ENCODE peak calls at places on chromosomes 7 and 10, in six cellular contexts. T, D, M, I, N and B are unnamed samples. For H4K20me1, the result is how much of the 10 kb centered on the place peaks cover.

GRCh38 chr10:73940634-73941221 is 29.8 kb downstream of the PLAU start:
- DNase-seq in T (peak), D (peak), M (peak), I (peak), N (peak), B (peak)

GRCh38 chr7:108012499-108013430 is 9.8 kb upstream of the LAMB1 start:
- DNase-seq in T (peak), D (no peak), M (no peak), I (no peak), N (peak), B (peak)

GRCh38 chr10:104337985-104338735 is at the start of gene ITPRIP:
- DNase-seq in T (peak), D (peak), M (peak), I (peak), N (peak), B (peak)

GRCh38 chr10:49010295-49010694 is 70.7 kb upstream of the LRRC18 start:
- DNase-seq in T (no peak), D (no peak), M (no peak), I (no peak), N (no peak), B (no peak)

GRCh38 chr7:134284952-134285351 is 31.8 kb downstream of the SLC35B4 start:
- DNase-seq in T (no peak), D (no peak), M (no peak), I (no peak), N (no peak), B (no peak)

GRCh38 chr7:672891-673290 is 53.6 kb upstream of the DNAAF5 start:
- DNase-seq in T (no peak), D (peak), M (no peak), I (no peak), N (no peak), B (no peak)

GRCh38 chr7:82051641-82052040 is 281.8 kb upstream of the HGF start:
- DNase-seq in T (no peak), D (peak), M (no peak), I (no peak), N (no peak), B (no peak)

GRCh38 chr10:90413196-90413595 is 444.6 kb downstream of the HTR7 start:
- DNase-seq in T (peak), D (no peak), M (no peak), I (no peak), N (peak), B (no peak)

GRCh38 chr10:103928784-103929183 is 10.8 kb upstream of the STN1 start:
- DNase-seq in T (no peak), D (no peak), M (peak), I (no peak), N (no peak), B (no peak)

GRCh38 chr10:72069751-72070501 is 18.4 kb downstream of the SPOCK2 start:
- DNase-seq in T (peak), D (no peak), M (peak), I (no peak), N (no peak), B (no peak)

GRCh38 chr10:78225611-78226010 is 191.9 kb downstream of the RPS24 start:
- DNase-seq in T (no peak), D (no peak), M (no peak), I (no peak), N (no peak), B (no peak)

GRCh38 chr10:119521443-119522204 is 20.9 kb downstream of the RGS10 start:
- DNase-seq in T (peak), D (no peak), M (no peak), I (no peak), N (peak), B (no peak)

DNA sequence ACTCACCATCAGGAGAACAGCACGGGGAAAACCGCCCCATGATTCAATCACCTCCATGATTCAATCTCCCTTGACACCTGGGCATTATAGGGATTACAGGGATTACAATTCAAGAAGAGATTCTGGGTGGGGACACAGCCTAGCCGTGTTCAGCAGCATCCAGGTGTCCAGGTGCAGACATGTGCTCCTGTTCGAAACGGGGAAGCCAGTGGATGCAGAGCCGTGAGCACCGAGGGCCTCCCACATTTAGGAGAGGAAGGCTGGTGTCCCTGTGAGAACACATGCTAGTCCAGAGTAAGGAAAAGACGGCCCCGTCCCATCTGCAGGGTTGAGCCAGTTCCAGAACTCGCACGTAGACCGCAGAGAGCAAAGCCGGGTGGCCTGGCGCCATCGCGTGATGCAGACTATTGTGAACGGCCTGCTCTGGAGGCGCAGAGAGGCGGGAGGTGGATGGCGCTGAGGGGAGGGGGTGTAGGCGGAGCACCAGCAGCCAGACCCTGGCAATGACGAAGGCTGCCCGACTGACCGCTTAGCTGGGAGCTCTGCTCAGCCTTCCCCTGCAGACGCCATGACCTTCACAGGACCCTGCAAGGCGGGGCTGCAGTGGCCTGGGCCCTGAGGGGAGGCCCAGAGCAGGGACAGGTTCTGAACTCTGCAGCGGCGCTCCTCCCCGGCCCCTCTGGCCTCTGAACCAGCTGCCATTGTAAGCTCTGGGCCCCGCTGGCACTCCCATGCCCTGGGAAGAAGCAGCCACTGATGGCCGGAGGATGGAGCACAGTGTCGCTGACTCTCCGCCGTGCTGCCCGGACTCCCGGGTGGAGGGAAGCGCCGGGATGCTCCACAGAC is 141.6 kb upstream of the TCERG1L start:
- DNase-seq in T (no peak), D (no peak), M (peak), I (no peak), N (no peak), B (peak)
- H2AFZ ChIP-seq in T (no peak), D (no peak), M (peak), I (no peak), N (no peak), B (no peak)

DNA sequence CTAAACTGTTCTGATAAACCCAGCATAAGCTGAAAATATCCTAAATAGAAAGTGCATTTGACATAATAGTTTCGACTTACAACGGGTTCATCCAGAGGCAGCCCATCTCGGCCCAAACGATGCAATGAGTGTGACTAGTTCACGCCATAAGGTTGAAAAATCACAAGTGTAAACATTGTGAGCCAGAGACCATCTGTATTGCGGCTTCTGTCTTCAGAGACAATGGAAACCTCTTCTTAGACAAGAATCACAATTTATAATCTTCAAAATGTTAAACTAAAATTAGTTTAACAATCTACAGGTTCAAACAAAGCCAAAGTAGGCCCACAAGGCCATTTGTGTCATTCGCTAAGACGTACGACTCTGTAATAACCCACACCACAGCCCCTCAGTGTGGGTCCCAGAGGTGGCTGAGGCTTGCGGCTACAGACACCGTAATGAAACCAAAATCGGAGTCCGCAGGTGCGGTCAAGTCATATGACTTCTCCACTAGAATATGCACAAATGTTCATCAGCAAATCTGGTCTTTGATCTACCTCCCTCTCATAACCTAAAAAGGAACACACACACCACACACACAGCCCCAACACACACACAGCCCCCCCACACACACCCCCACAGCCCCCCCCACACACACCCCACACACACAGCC is 81.8 kb downstream of the DIP2C start:
- DNase-seq in T (no peak), D (no peak), M (no peak), I (no peak), N (no peak), B (no peak)
- H4K20me1 ChIP-seq in T (under half), D (half or more), M (under half), I (under half), N (under half), B (half or more)

DNA sequence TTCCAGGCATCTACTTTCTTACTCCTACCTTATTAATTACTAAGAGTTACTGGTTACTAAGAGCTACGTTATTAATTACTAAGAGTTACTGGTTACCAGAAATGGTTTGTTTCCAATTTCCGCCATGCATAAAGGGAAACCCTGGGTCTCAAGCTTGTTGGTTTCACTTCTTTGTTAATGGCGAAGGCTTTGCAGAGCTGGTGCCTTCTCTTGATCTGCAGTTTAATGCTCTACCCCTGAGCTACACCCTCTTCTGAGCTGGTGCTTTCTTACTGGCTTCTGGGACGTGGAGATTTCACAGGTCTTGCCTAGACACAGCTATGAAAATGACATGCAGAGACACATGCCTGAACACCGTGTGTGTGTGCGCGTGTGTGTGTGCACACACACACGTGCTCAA is 560 bp downstream of the CPA4 start:
- DNase-seq in T (no peak), D (no peak), M (no peak), I (no peak), N (no peak), B (no peak)
- H2AFZ ChIP-seq in T (no peak), D (peak), M (no peak), I (no peak), N (no peak), B (no peak)

GRCh38 chr7:70725448-70725847 is 406.5 kb upstream of the GALNT17 start:
- DNase-seq in T (no peak), D (no peak), M (no peak), I (no peak), N (no peak), B (no peak)
- H4K20me1 ChIP-seq in T (under half), D (half or more), M (under half), I (under half), N (under half), B (half or more)

DNA sequence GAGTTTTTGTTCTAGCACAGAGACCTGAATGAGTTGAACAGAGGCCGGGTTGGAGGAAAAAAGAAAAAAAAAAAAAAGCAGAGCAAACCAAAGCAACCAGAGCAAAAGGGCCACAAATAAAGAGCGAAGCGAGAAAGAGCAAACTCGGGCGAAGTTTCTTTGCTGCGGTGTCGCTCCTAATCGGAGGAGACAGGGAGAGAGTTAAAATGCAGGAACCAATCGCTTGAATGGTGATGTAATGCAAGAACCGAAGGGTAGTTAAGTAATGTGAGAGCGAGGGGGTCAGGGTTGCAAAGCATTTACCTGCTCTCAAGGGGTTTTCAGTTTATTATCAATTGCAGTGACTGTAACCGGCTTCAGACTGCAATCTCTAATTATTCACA is 271.7 kb downstream of the TRIL start:
- DNase-seq in T (peak), D (peak), M (peak), I (no peak), N (peak), B (peak)
- H2AFZ ChIP-seq in T (peak), D (peak), M (no peak), I (no peak), N (peak), B (peak)

GRCh38 chr10:100522945-100523344 is 3.3 kb upstream of the SEC31B start:
- DNase-seq in T (peak), D (no peak), M (no peak), I (no peak), N (no peak), B (no peak)

GRCh38 chr10:100528885-100529472 is 692 bp downstream of the NDUFB8 start:
- DNase-seq in T (peak), D (no peak), M (peak), I (peak), N (no peak), B (no peak)

GRCh38 chr10:100531761-100532160 is 2.1 kb upstream of the NDUFB8 start:
- DNase-seq in T (no peak), D (no peak), M (no peak), I (no peak), N (no peak), B (no peak)

GRCh38 chr10:100529473-100530298 is at the start of gene NDUFB8:
- DNase-seq in T (peak), D (peak), M (peak), I (peak), N (peak), B (peak)

DNA sequence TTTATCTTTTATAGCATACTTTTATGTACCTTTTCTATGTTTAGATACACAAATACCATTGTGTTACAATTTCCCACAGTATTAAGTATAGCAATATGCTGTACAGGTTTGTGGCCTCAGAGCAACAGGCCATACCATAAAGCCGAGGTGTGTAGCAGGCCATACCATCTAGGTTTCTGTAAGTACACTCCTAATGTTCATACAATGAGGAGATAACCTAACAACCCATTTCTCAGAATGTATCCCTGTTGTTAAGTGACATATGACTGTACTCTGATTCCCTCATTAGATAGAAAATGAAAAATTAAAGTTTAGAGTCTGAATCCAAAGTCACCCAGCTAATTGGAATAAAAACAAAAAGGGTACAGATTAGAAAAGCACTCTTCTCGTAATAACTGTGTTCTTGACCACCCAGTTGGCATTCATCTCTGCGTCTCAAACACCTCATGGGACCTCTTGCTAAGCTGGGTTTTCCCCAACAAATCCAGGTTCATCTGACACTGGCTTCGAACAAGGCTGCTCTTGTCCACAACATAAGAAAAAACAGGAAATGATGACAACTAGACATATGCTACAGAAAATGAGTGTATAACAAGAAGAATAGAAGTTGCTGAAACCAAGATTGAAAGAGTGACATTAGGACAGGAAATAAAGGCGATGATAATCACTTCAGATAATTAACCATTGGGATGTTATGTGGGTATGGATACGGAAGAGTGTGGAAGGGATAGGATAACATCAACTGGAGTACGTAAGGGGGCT is 1.4 kb downstream of the NDUFB8 start:
- DNase-seq in T (no peak), D (no peak), M (no peak), I (no peak), N (no peak), B (no peak)
- H4K20me1 ChIP-seq in T (under half), D (under half), M (under half), I (under half), N (under half), B (under half)

GRCh38 chr10:19762026-19762425 is 54.2 kb upstream of the PLXDC2 start:
- DNase-seq in T (no peak), D (no peak), M (no peak), I (no peak), N (no peak), B (no peak)

GRCh38 chr10:19772958-19773357 is 43.3 kb upstream of the PLXDC2 start:
- DNase-seq in T (no peak), D (no peak), M (no peak), I (no peak), N (no peak), B (no peak)

GRCh38 chr10:19767876-19768275 is 48.4 kb upstream of the PLXDC2 start:
- DNase-seq in T (no peak), D (peak), M (peak), I (no peak), N (no peak), B (no peak)
- H2AFZ ChIP-seq in T (no peak), D (no peak), M (peak), I (no peak), N (no peak), B (no peak)